ENCODE peak calls at places on chromosomes 6 and 20, in four cellular contexts. V is thyroid gland, A is tibial artery, H is fibroblast of lung. I is an unnamed sample. For H3K27me3, the result is how much of the 10 kb centered on the place peaks cover.

GRCh38 chr20:40279390-40279789 is 409.6 kb downstream of the MAFB start:
- DNase-seq in V (peak), A (peak), H (no peak), I (peak)

GRCh38 chr20:4067600-4068261 is 52.4 kb upstream of the RNF24 start:
- DNase-seq in V (no peak), A (peak), H (peak), I (no peak)

GRCh38 chr20:14453259-14453658 is 115.8 kb upstream of the FLRT3 start:
- DNase-seq in V (no peak), A (no peak), H (no peak), I (no peak)

GRCh38 chr6:125268765-125269164 is 33.0 kb downstream of the HDDC2 start:
- DNase-seq in V (no peak), A (no peak), H (no peak), I (no peak)

GRCh38 chr6:77361018-77361417 is 102.3 kb downstream of the HTR1B start:
- DNase-seq in V (no peak), A (no peak), H (peak), I (no peak)

GRCh38 chr6:167676666-167677421 is 149.9 kb upstream of the AFDN start:
- DNase-seq in V (no peak), A (peak), H (no peak), I (no peak)

GRCh38 chr6:6701864-6702263 is 113.3 kb downstream of the LY86 start:
- DNase-seq in V (no peak), A (no peak), H (no peak), I (no peak)

GRCh38 chr6:124854338-124854922 is 107.8 kb upstream of the RNF217 start:
- DNase-seq in V (no peak), A (no peak), H (no peak), I (no peak)

GRCh38 chr20:62694868-62695267 is 13.8 kb upstream of the NTSR1 start:
- DNase-seq in V (no peak), A (no peak), H (no peak), I (no peak)

GRCh38 chr6:25089442-25089841 is 153.7 kb upstream of the RIPOR2 start:
- DNase-seq in V (no peak), A (no peak), H (peak), I (no peak)

GRCh38 chr20:10508468-10509251 is 73.6 kb downstream of the SLX4IP start:
- DNase-seq in V (peak), A (peak), H (peak), I (no peak)

GRCh38 chr6:36019167-36019566 is 5.3 kb downstream of the SLC26A8 start:
- DNase-seq in V (no peak), A (no peak), H (no peak), I (no peak)

GRCh38 chr20:60512436-60512835 is 554.2 kb downstream of the CDH26 start:
- DNase-seq in V (no peak), A (no peak), H (peak), I (no peak)

GRCh38 chr20:2307136-2307535 is 11.3 kb downstream of the TGM3 start:
- DNase-seq in V (no peak), A (peak), H (no peak), I (no peak)

GRCh38 chr6:28597217-28597835 is 71.6 kb downstream of the GPX5 start:
- DNase-seq in V (no peak), A (no peak), H (peak), I (no peak)

GRCh38 chr20:62314711-62315302 is 12.0 kb downstream of the ADRM1 start:
- DNase-seq in V (no peak), A (no peak), H (no peak), I (no peak)

GRCh38 chr6:56688521-56688920 is 45.8 kb upstream of the DST start:
- DNase-seq in V (no peak), A (no peak), H (no peak), I (no peak)

GRCh38 chr20:12627485-12627884 is 381.3 kb upstream of the SPTLC3 start:
- DNase-seq in V (no peak), A (no peak), H (no peak), I (no peak)

GRCh38 chr6:3410385-3411360 is 46.2 kb downstream of the SLC22A23 start:
- DNase-seq in V (peak), A (no peak), H (peak), I (peak)

GRCh38 chr6:170033666-170034065 is 257.2 kb downstream of the DLL1 start:
- DNase-seq in V (no peak), A (no peak), H (no peak), I (no peak)

GRCh38 chr6:37674161-37674560 is 23.5 kb downstream of the MDGA1 start:
- DNase-seq in V (no peak), A (no peak), H (no peak), I (no peak)

GRCh38 chr6:128803911-128804310 is 79.0 kb upstream of the LAMA2 start:
- DNase-seq in V (no peak), A (no peak), H (peak), I (no peak)

GRCh38 chr6:168927026-168927425 is 326.6 kb downstream of the THBS2 start:
- DNase-seq in V (no peak), A (no peak), H (no peak), I (no peak)

GRCh38 chr20:21507275-21508229 is 6.3 kb downstream of the NKX2-2 start:
- DNase-seq in V (no peak), A (no peak), H (no peak), I (no peak)

GRCh38 chr20:5073154-5074049 is 46.4 kb downstream of the PCNA start:
- DNase-seq in V (peak), A (peak), H (peak), I (peak)

GRCh38 chr6:115540077-115540869 is 520.4 kb downstream of the FRK start:
- DNase-seq in V (no peak), A (no peak), H (no peak), I (no peak)

GRCh38 chr6:22636450-22636849 is 67.1 kb downstream of the HDGFL1 start:
- DNase-seq in V (no peak), A (no peak), H (peak), I (no peak)

GRCh38 chr6:89895273-89895874 is 1.1 kb downstream of the GJA10 start:
- DNase-seq in V (peak), A (no peak), H (peak), I (no peak)

GRCh38 chr20:57940376-57940775 is 230.6 kb upstream of the PMEPA1 start:
- DNase-seq in V (no peak), A (no peak), H (no peak), I (no peak)

GRCh38 chr6:5337573-5337972 is 76.3 kb downstream of the FARS2 start:
- DNase-seq in V (no peak), A (no peak), H (peak), I (no peak)

GRCh38 chr20:37411408-37412306 is 65.7 kb downstream of the SRC start:
- DNase-seq in V (no peak), A (no peak), H (peak), I (no peak)

GRCh38 chr20:38216201-38216600 is 44.3 kb downstream of the KIAA1755 start:
- DNase-seq in V (no peak), A (peak), H (no peak), I (no peak)

GRCh38 chr6:152595507-152595906 is 41.7 kb downstream of the SYNE1 start:
- DNase-seq in V (no peak), A (no peak), H (no peak), I (no peak)

GRCh38 chr20:41575412-41575811 is 42.8 kb downstream of the CHD6 start:
- DNase-seq in V (no peak), A (no peak), H (no peak), I (no peak)

GRCh38 chr6:25363429-25363828 is 84.3 kb downstream of the CARMIL1 start:
- DNase-seq in V (no peak), A (no peak), H (no peak), I (no peak)

GRCh38 chr6:123415844-123416468 is 220.8 kb downstream of the TRDN start:
- DNase-seq in V (peak), A (no peak), H (peak), I (peak)

GRCh38 chr6:4727236-4727635 is 49.0 kb upstream of the CDYL start:
- DNase-seq in V (no peak), A (no peak), H (no peak), I (no peak)

GRCh38 chr20:63968928-63969760 is 586 bp downstream of the ZNF512B start:
- DNase-seq in V (peak), A (no peak), H (no peak), I (peak)

GRCh38 chr6:168159503-168159902 is 80.5 kb upstream of the FRMD1 start:
- DNase-seq in V (no peak), A (no peak), H (no peak), I (no peak)

GRCh38 chr20:52923123-52923543 is 49.0 kb upstream of the TSHZ2 start:
- DNase-seq in V (no peak), A (no peak), H (peak), I (no peak)

DNA sequence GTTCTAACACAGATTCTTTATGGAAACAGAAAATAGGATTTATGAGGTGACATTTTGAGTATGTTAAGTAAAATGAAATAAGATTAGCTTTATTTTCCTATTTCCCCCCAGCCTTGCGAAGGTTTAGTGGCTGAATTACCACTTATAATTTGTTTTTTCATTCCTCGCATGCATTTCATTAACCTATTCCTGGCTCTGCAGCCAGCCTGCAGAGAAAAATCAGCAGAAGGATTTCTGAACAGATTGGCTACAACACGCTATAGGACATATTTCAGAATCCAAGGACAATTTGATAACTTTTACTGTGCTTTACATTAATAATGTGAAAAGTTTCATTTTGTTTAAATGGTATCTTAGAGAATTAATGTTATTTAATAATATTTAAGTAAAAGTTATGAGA is 162.4 kb upstream of the MMS22L start:
- DNase-seq in V (no peak), A (no peak), H (no peak), I (no peak)
- H3K4me3 ChIP-seq in V (no peak), A (no peak), H (no peak), I (no peak)

GRCh38 chr6:150058231-150058792 is 10.6 kb downstream of the ULBP3 start:
- DNase-seq in V (no peak), A (no peak), H (no peak), I (no peak)
- H3K27me3 ChIP-seq in V (under half), A (under half), H (under half), I (under half)

GRCh38 chr6:8110117-8110721 is 7.9 kb upstream of the EEF1E1 start:
- DNase-seq in V (no peak), A (no peak), H (no peak), I (no peak)
- H3K27ac ChIP-seq in V (no peak), A (no peak), H (no peak), I (no peak)

GRCh38 chr20:43959920-43960227 is 45.2 kb downstream of the TOX2 start:
- DNase-seq in V (no peak), A (no peak), H (no peak), I (no peak)

GRCh38 chr20:43960231-43960630 is 45.6 kb downstream of the TOX2 start:
- DNase-seq in V (no peak), A (peak), H (no peak), I (no peak)

GRCh38 chr20:43961116-43961515 is 46.5 kb downstream of the TOX2 start:
- DNase-seq in V (no peak), A (peak), H (no peak), I (no peak)

GRCh38 chr20:43958626-43959025 is 44.0 kb downstream of the TOX2 start:
- DNase-seq in V (no peak), A (peak), H (no peak), I (no peak)

DNA sequence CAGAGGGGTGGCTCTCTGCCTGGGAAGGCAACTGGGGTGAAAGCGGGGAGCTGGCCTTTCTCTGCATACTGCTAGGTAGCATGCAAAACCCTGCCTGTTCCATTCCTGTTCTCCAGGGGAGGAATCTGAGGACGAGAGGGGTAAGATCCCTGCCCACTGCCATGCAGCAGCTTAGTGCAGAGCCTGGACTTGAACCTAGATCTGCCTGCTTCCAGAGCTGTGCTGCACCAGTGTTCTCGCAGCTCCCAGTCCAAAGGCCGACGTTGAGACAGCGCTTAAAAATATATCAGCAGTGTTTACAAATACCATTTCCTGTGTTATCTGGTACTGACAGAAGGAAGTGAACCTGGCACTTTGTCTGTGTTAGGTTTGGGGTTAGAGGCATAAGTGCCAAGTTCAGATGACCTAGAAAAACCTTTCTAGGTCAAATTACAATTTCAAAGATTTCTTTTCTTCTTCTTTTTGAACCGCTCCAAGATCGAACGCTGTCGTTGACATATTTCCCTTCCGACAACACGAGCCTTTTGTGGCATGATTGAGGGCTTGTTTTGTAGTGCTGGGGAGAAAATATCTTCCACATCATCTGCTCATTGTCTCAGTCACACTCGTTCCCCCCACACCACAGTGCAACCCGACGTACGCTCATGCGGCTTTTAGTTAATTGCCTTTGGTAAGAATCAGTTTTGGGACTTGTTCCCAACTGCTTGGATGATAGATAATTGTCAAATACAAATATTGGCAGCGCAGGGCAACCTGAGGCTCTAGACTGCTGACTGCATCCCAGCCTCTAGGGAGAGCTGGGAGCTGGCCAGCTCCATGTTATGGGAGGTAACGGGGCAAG is 44.6 kb downstream of the TOX2 start:
- DNase-seq in V (peak), A (peak), H (peak), I (no peak)
- H3K4me3 ChIP-seq in V (no peak), A (no peak), H (no peak), I (no peak)

GRCh38 chr6:41332842-41333736 is 2.3 kb upstream of the NCR2 start:
- DNase-seq in V (no peak), A (no peak), H (no peak), I (no peak)

GRCh38 chr6:41334482-41335023 is 855 bp upstream of the NCR2 start:
- DNase-seq in V (no peak), A (no peak), H (no peak), I (no peak)

GRCh38 chr6:41336824-41337223 is 1.4 kb downstream of the NCR2 start:
- DNase-seq in V (no peak), A (no peak), H (no peak), I (no peak)

GRCh38 chr6:41335943-41336342 is 535 bp downstream of the NCR2 start:
- DNase-seq in V (no peak), A (no peak), H (no peak), I (no peak)

GRCh38 chr6:41335296-41335695 is at the start of gene NCR2:
- DNase-seq in V (no peak), A (no peak), H (no peak), I (no peak)
- H3K27me3 ChIP-seq in V (under half), A (under half), H (under half), I (under half)

DNA sequence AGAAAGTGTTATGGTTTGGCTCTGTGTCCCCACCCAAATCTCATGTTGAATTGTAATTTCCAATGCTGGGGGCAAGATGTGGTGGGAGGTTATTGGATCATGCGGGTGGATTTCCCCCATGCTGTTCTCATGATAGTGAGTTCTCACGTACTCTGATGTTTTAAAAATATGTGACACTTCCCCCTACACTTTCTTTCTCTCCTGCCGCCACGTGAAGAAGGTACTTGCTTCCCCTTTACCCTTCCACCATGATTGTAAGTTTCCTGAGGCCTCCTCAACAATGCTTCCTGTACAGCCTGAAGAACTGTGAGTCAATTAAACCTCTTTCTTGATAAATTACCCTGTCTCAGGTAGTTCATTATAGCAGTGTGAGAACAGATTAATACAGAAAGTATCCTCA is 150.8 kb downstream of the TMEM200A start:
- DNase-seq in V (no peak), A (no peak), H (no peak), I (no peak)
- H3K27ac ChIP-seq in V (no peak), A (no peak), H (no peak), I (no peak)

GRCh38 chr6:11230158-11231107 is 2.0 kb downstream of the NEDD9 start:
- DNase-seq in V (no peak), A (no peak), H (peak), I (no peak)

GRCh38 chr6:11227698-11228097 is 4.8 kb downstream of the NEDD9 start:
- DNase-seq in V (no peak), A (no peak), H (no peak), I (no peak)

GRCh38 chr6:11231108-11231463 is 1.4 kb downstream of the NEDD9 start:
- DNase-seq in V (no peak), A (no peak), H (no peak), I (no peak)

GRCh38 chr6:11231564-11232176 is 798 bp downstream of the NEDD9 start:
- DNase-seq in V (peak), A (no peak), H (peak), I (no peak)

DNA sequence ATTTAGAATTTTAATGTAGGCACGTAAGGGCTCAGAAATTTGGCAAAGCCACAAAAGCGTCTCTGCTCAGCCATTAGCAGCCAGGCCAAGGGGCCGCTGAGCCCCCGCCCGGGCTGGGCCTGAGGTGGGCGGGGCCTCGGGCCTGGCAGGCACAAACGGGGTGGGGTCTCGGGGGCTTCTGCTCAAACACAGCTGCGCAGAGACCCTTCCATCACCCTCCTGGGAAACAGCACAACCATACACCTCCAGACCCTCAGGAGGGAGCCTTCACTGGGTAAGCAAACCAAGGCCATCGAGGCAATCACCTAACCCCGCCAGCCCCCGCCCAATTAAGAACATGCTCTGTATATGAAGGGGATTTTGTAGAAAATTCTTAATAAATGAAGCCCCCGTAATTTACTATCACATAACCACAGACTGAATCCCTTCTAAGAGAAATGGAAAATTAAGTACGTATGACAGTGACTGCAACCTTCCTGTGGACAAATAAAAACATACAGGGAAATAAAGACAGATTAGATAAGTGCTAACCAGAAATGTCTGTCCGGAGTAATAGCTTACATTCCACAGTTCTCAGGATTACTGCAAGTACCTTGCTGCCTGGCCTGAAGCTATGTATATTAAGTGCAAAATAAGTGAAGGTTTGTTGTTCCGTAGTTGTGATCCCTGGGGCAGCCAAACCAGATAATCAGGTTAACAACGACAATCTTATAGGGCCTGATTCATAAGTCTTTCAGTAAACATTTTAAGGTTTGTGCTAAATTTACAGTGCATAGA is 3.0 kb downstream of the NEDD9 start:
- DNase-seq in V (no peak), A (no peak), H (peak), I (no peak)
- H3K4me3 ChIP-seq in V (peak), A (peak), H (peak), I (peak)

DNA sequence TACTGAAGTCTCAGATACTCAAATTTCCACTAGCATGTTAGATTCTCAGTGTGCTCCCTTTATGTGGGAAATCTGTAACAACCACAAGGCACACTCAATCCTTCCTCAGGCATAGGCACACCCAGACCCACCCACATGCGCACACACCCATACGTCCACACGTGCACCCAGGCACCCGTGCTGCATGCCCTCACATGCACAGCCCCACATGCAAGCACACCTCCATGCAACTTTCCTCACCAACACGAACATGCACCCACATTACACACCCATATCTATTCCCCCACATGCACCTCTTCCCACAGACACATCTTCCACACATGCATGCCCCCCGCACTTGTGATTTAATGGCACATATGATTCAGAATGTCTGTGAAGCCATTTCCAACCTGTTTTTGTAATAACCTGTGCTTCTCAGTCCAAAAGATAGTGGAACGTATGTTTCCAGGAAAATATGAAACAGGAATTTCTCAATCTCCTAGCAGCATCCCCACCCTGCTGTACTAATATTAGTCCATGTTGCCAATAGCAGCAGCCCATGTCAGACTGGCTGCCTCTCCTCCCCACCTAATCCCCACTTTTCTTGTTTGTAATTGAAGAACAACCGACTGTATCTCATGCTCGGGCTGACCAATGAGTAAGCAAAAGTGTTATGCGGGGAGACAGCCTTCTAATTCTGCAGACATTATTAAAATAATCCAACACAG is 11.3 kb upstream of the CYP24A1 start:
- DNase-seq in V (no peak), A (no peak), H (no peak), I (no peak)
- H3K27me3 ChIP-seq in V (under half), A (under half), H (under half), I (under half)

GRCh38 chr6:45952546-45952945 is 63.1 kb downstream of the CLIC5 start:
- DNase-seq in V (peak), A (no peak), H (no peak), I (no peak)
- H3K27ac ChIP-seq in V (peak), A (no peak), H (no peak), I (peak)

I was measured in heart right ventricle.